ENCODE peak calls at places on chromosomes 2 and 18, in six cellular contexts. One of them, this sample, is unnamed.

GRCh38 chr2:39620067-39620466 is 45.6 kb upstream of the TMEM178A start:
- DNase-seq in HAP-1: peak; percentile 13
- DNase-seq in occipital lobe: no peak
- DNase-seq in A172: peak; percentile 84
- DNase-seq in cardiac fibroblast: peak; percentile 94
- DNase-seq in endothelial cell: no peak
- DNase-seq in this sample: peak; percentile 93

GRCh38 chr18:66727991-66728390 is 124.1 kb upstream of the CDH19 start:
- DNase-seq in HAP-1: no peak
- DNase-seq in occipital lobe: no peak
- DNase-seq in A172: no peak
- DNase-seq in cardiac fibroblast: peak; percentile 21
- DNase-seq in endothelial cell: no peak
- DNase-seq in this sample: no peak

GRCh38 chr2:217606296-217606695 is 396.5 kb downstream of the TNS1 start:
- DNase-seq in HAP-1: no peak
- DNase-seq in occipital lobe: no peak
- DNase-seq in A172: no peak
- DNase-seq in cardiac fibroblast: no peak
- DNase-seq in endothelial cell: no peak
- DNase-seq in this sample: no peak

GRCh38 chr2:16626497-16626896 is 39.1 kb downstream of the CYRIA start:
- DNase-seq in HAP-1: no peak
- DNase-seq in occipital lobe: no peak
- DNase-seq in A172: peak; percentile 68
- DNase-seq in cardiac fibroblast: peak; percentile 54
- DNase-seq in endothelial cell: no peak
- DNase-seq in this sample: no peak

GRCh38 chr2:39435254-39435653 is 1.8 kb downstream of the MAP4K3 start:
- DNase-seq in HAP-1: no peak
- DNase-seq in occipital lobe: no peak
- DNase-seq in A172: no peak
- DNase-seq in cardiac fibroblast: peak; percentile 29
- DNase-seq in endothelial cell: peak; percentile 6
- DNase-seq in this sample: peak; percentile 26

GRCh38 chr2:190551928-190552327 is 17.4 kb upstream of the NEMP2 start:
- DNase-seq in HAP-1: no peak
- DNase-seq in occipital lobe: no peak
- DNase-seq in A172: no peak
- DNase-seq in cardiac fibroblast: peak; percentile 78
- DNase-seq in endothelial cell: no peak
- DNase-seq in this sample: peak; percentile 72

GRCh38 chr2:20211420-20211819 is 13.5 kb downstream of the SDC1 start:
- DNase-seq in HAP-1: no peak
- DNase-seq in occipital lobe: no peak
- DNase-seq in A172: no peak
- DNase-seq in cardiac fibroblast: no peak
- DNase-seq in endothelial cell: no peak
- DNase-seq in this sample: no peak

GRCh38 chr2:202848813-202849212 is 22.8 kb downstream of the ICA1L start:
- DNase-seq in HAP-1: no peak
- DNase-seq in occipital lobe: no peak
- DNase-seq in A172: no peak
- DNase-seq in cardiac fibroblast: peak; percentile 29
- DNase-seq in endothelial cell: no peak
- DNase-seq in this sample: peak; percentile 26

GRCh38 chr2:73092146-73092783 is 20.5 kb downstream of the RAB11FIP5 start:
- DNase-seq in HAP-1: no peak
- DNase-seq in occipital lobe: no peak
- DNase-seq in A172: no peak
- DNase-seq in cardiac fibroblast: no peak
- DNase-seq in endothelial cell: no peak
- DNase-seq in this sample: no peak

GRCh38 chr2:206989306-206989705 is 50.0 kb downstream of the CPO start:
- DNase-seq in HAP-1: peak; percentile 55
- DNase-seq in occipital lobe: no peak
- DNase-seq in A172: peak; percentile 36
- DNase-seq in cardiac fibroblast: peak; percentile 30
- DNase-seq in endothelial cell: peak; percentile 32
- DNase-seq in this sample: peak; percentile 30

GRCh38 chr2:8229546-8229986 is 452.3 kb upstream of the ID2 start:
- DNase-seq in HAP-1: no peak
- DNase-seq in occipital lobe: no peak
- DNase-seq in A172: peak; percentile 71
- DNase-seq in cardiac fibroblast: peak; percentile 78
- DNase-seq in endothelial cell: no peak
- DNase-seq in this sample: peak; percentile 63

GRCh38 chr18:79684283-79684631 is 4.7 kb downstream of the CTDP1 start:
- DNase-seq in HAP-1: no peak
- DNase-seq in occipital lobe: no peak
- DNase-seq in A172: no peak
- DNase-seq in cardiac fibroblast: no peak
- DNase-seq in endothelial cell: no peak
- DNase-seq in this sample: no peak

GRCh38 chr2:191512202-191512601 is 165.7 kb upstream of the NABP1 start:
- DNase-seq in HAP-1: no peak
- DNase-seq in occipital lobe: no peak
- DNase-seq in A172: no peak
- DNase-seq in cardiac fibroblast: no peak
- DNase-seq in endothelial cell: no peak
- DNase-seq in this sample: no peak

GRCh38 chr2:180367831-180368230 is 360.7 kb upstream of the CWC22 start:
- DNase-seq in HAP-1: no peak
- DNase-seq in occipital lobe: no peak
- DNase-seq in A172: no peak
- DNase-seq in cardiac fibroblast: peak; percentile 95
- DNase-seq in endothelial cell: no peak
- DNase-seq in this sample: peak; percentile 37

GRCh38 chr2:16471031-16471430 is 194.6 kb downstream of the CYRIA start:
- DNase-seq in HAP-1: no peak
- DNase-seq in occipital lobe: no peak
- DNase-seq in A172: no peak
- DNase-seq in cardiac fibroblast: no peak
- DNase-seq in endothelial cell: no peak
- DNase-seq in this sample: no peak

GRCh38 chr18:74574916-74575315 is 22.8 kb upstream of the ZNF407 start:
- DNase-seq in HAP-1: no peak
- DNase-seq in occipital lobe: no peak
- DNase-seq in A172: no peak
- DNase-seq in cardiac fibroblast: no peak
- DNase-seq in endothelial cell: no peak
- DNase-seq in this sample: no peak

GRCh38 chr2:237731663-237732062 is 66.9 kb upstream of the RBM44 start:
- DNase-seq in HAP-1: no peak
- DNase-seq in occipital lobe: no peak
- DNase-seq in A172: peak; percentile 82
- DNase-seq in cardiac fibroblast: peak; percentile 54
- DNase-seq in endothelial cell: no peak
- DNase-seq in this sample: peak; percentile 69

GRCh38 chr2:225399509-225399908 is at the start of gene NYAP2:
- DNase-seq in HAP-1: no peak
- DNase-seq in occipital lobe: peak; percentile 6
- DNase-seq in A172: no peak
- DNase-seq in cardiac fibroblast: no peak
- DNase-seq in endothelial cell: no peak
- DNase-seq in this sample: no peak

GRCh38 chr2:197255550-197255949 is 55.0 kb downstream of the ANKRD44 start:
- DNase-seq in HAP-1: no peak
- DNase-seq in occipital lobe: peak; percentile 19
- DNase-seq in A172: no peak
- DNase-seq in cardiac fibroblast: peak; percentile 63
- DNase-seq in endothelial cell: peak; percentile 25
- DNase-seq in this sample: peak; percentile 7

GRCh38 chr18:35071819-35072247 is 30.6 kb downstream of the MAPRE2 start:
- DNase-seq in HAP-1: no peak
- DNase-seq in occipital lobe: no peak
- DNase-seq in A172: no peak
- DNase-seq in cardiac fibroblast: peak; percentile 59
- DNase-seq in endothelial cell: no peak
- DNase-seq in this sample: peak; percentile 78

GRCh38 chr2:66432801-66433694 is 1.9 kb upstream of the MEIS1 start:
- DNase-seq in HAP-1: peak; percentile 94
- DNase-seq in occipital lobe: peak; percentile 90
- DNase-seq in A172: peak; percentile 88
- DNase-seq in cardiac fibroblast: peak; percentile 98
- DNase-seq in endothelial cell: peak; percentile 89
- DNase-seq in this sample: peak; percentile 98

This sample was measured in amniotic epithelial cell.